ENCODE peak calls at places on chromosomes 3 and 15, in eight cellular contexts. One of them, this sample, is unnamed.

GRCh38 chr15:81642451-81642990 is 268.5 kb upstream of the TMC3 start:
- DNase-seq in A549: no peak
- DNase-seq in ovary: no peak
- DNase-seq in IMR-90: peak; percentile 97
- DNase-seq in K562: no peak
- DNase-seq in breast epithelium: no peak
- DNase-seq in stomach: no peak
- DNase-seq in testis: no peak
- DNase-seq in this sample: no peak

GRCh38 chr3:24601500-24601899 is 106.8 kb upstream of the THRB start:
- DNase-seq in A549: no peak
- DNase-seq in ovary: no peak
- DNase-seq in IMR-90: no peak
- DNase-seq in K562: no peak
- DNase-seq in breast epithelium: no peak
- DNase-seq in stomach: no peak
- DNase-seq in testis: no peak
- DNase-seq in this sample: no peak

GRCh38 chr3:155766206-155766605 is 21.3 kb upstream of the PLCH1 start:
- DNase-seq in A549: no peak
- DNase-seq in ovary: no peak
- DNase-seq in IMR-90: peak; percentile 73
- DNase-seq in K562: no peak
- DNase-seq in breast epithelium: no peak
- DNase-seq in stomach: no peak
- DNase-seq in testis: no peak
- DNase-seq in this sample: no peak

GRCh38 chr3:29280675-29281264 is at the start of gene RBMS3:
- DNase-seq in A549: peak; percentile 70
- DNase-seq in ovary: peak; percentile 90
- DNase-seq in IMR-90: peak; percentile 97
- DNase-seq in K562: no peak
- DNase-seq in breast epithelium: peak; percentile 86
- DNase-seq in stomach: peak; percentile 58
- DNase-seq in testis: peak; percentile 91
- DNase-seq in this sample: peak; percentile 47

GRCh38 chr3:23713641-23714040 is 92.1 kb upstream of the UBE2E1 start:
- DNase-seq in A549: no peak
- DNase-seq in ovary: no peak
- DNase-seq in IMR-90: peak; percentile 51
- DNase-seq in K562: no peak
- DNase-seq in breast epithelium: no peak
- DNase-seq in stomach: no peak
- DNase-seq in testis: no peak
- DNase-seq in this sample: no peak

GRCh38 chr3:171865191-171865865 is 22.2 kb downstream of the TMEM212 start:
- DNase-seq in A549: no peak
- DNase-seq in ovary: no peak
- DNase-seq in IMR-90: no peak
- DNase-seq in K562: no peak
- DNase-seq in breast epithelium: no peak
- DNase-seq in stomach: no peak
- DNase-seq in testis: no peak
- DNase-seq in this sample: no peak

GRCh38 chr3:177427096-177427495 is 229.8 kb upstream of the TBL1XR1 start:
- DNase-seq in A549: no peak
- DNase-seq in ovary: no peak
- DNase-seq in IMR-90: no peak
- DNase-seq in K562: peak; percentile 21
- DNase-seq in breast epithelium: no peak
- DNase-seq in stomach: no peak
- DNase-seq in testis: no peak
- DNase-seq in this sample: no peak

GRCh38 chr15:89197503-89197971 is 23.8 kb downstream of the RLBP1 start:
- DNase-seq in A549: no peak
- DNase-seq in ovary: no peak
- DNase-seq in IMR-90: no peak
- DNase-seq in K562: no peak
- DNase-seq in breast epithelium: peak; percentile 86
- DNase-seq in stomach: no peak
- DNase-seq in testis: peak; percentile 55
- DNase-seq in this sample: peak; percentile 82

GRCh38 chr15:50633653-50634052 is 52.9 kb downstream of the TRPM7 start:
- DNase-seq in A549: no peak
- DNase-seq in ovary: no peak
- DNase-seq in IMR-90: peak; percentile 25
- DNase-seq in K562: no peak
- DNase-seq in breast epithelium: no peak
- DNase-seq in stomach: no peak
- DNase-seq in testis: no peak
- DNase-seq in this sample: no peak

GRCh38 chr3:127542441-127542952 is 48.0 kb downstream of the TPRA1 start:
- DNase-seq in A549: no peak
- DNase-seq in ovary: no peak
- DNase-seq in IMR-90: no peak
- DNase-seq in K562: no peak
- DNase-seq in breast epithelium: no peak
- DNase-seq in stomach: peak; percentile 96
- DNase-seq in testis: no peak
- DNase-seq in this sample: peak; percentile 69

DNA sequence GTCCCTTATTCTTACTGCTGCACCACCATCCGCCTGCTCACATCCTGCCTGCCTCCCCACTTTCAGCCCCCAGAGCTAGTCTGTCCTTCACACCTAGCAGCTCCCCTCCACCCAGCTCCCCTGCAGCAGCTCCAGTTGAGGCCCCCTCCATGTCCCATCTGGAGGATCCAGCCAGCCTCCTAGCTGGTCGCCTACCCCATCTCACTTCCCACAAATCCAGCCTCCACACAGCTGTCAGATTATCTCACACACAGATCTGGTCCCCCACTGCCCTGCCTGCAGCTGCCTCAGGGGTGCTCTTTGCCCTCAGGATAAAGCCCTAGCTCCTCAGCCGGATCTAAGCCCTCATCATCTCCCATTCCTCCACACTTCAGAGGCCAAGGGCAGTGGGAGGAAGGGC is 8.8 kb upstream of the SEMA7A start:
- DNase-seq in A549: no peak
- DNase-seq in ovary: no peak
- DNase-seq in IMR-90: no peak
- DNase-seq in K562: no peak
- DNase-seq in breast epithelium: no peak
- DNase-seq in stomach: no peak
- DNase-seq in testis: no peak
- DNase-seq in this sample: no peak
- H3K27ac ChIP-seq in A549: no peak overlapping the region
- H3K27ac ChIP-seq in ovary: no peak overlapping the region
- H3K27ac ChIP-seq in IMR-90: no peak overlapping the region
- H3K27ac ChIP-seq in K562: no peak overlapping the region
- H3K27ac ChIP-seq in breast epithelium: no peak overlapping the region
- H3K27ac ChIP-seq in stomach: no peak overlapping the region
- H3K27ac ChIP-seq in testis: no peak overlapping the region
- H3K27ac ChIP-seq in this sample: no peak overlapping the region

GRCh38 chr3:32401541-32402052 is 9.9 kb downstream of the CMTM7 start:
- DNase-seq in A549: peak; percentile 52
- DNase-seq in ovary: peak; percentile 79
- DNase-seq in IMR-90: peak; percentile 70
- DNase-seq in K562: no peak
- DNase-seq in breast epithelium: peak; percentile 72
- DNase-seq in stomach: peak; percentile 74
- DNase-seq in testis: peak; percentile 87
- DNase-seq in this sample: peak; percentile 77
- H3K4me1 ChIP-seq in A549: peaks cover 14% of the 10 kb centered on the region
- H3K4me1 ChIP-seq in ovary: peaks cover 3% of the 10 kb centered on the region
- H3K4me1 ChIP-seq in IMR-90: peaks cover 5% of the 10 kb centered on the region
- H3K4me1 ChIP-seq in K562: no peaks in the 10 kb centered on the region
- H3K4me1 ChIP-seq in breast epithelium: peaks cover 28% of the 10 kb centered on the region
- H3K4me1 ChIP-seq in stomach: peaks cover 86% of the 10 kb centered on the region
- H3K4me1 ChIP-seq in testis: peaks cover 8% of the 10 kb centered on the region
- H3K4me1 ChIP-seq in this sample: peaks cover 66% of the 10 kb centered on the region

DNA sequence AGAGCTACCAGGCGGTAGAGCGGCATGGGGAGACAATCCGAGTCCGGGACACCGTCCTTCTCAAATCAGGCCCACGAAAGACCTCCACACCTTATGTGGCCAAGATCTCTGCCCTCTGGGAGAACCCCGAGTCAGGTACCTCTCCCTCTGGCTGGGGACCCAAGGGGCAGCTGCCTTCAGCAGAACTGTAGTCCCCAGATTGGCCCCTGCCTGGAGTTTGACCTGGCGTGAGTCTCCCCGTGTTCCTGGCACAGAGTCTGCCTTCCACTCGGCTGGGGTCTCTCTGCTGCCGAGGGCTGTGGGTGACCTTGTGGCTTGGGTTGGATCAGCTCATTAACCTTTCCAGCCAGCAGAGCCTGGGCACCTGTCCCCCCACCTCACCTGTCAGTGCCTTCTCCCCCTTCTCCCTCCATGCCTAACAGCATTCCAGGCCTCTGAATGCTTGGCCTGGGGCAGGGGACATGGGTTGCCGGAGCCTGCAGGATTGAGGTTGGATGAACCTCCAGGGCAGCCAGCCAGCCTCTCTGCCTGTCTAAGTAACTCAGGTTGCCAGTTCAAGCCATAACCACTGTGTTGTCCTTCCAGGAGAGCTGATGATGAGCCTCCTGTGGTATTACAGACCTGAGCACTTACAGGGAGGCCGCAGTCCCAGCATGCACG is 6.8 kb upstream of the CHST14 start:
- DNase-seq in A549: no peak
- DNase-seq in ovary: no peak
- DNase-seq in IMR-90: no peak
- DNase-seq in K562: no peak
- DNase-seq in breast epithelium: no peak
- DNase-seq in stomach: no peak
- DNase-seq in testis: no peak
- DNase-seq in this sample: no peak
- TF ChIP-seq POLR2A in A549: no peak
- TF ChIP-seq POLR2A in ovary: no peak
- TF ChIP-seq POLR2A in IMR-90: no peak
- TF ChIP-seq POLR2A in K562: no peak
- TF ChIP-seq POLR2A in breast epithelium: no peak
- TF ChIP-seq POLR2A in stomach: no peak
- TF ChIP-seq POLR2A in testis: no peak
- TF ChIP-seq POLR2A in this sample: no peak

GRCh38 chr15:35956066-35956465 is 410.1 kb upstream of the DPH6 start:
- DNase-seq in A549: no peak
- DNase-seq in ovary: no peak
- DNase-seq in IMR-90: no peak
- DNase-seq in K562: no peak
- DNase-seq in breast epithelium: no peak
- DNase-seq in stomach: no peak
- DNase-seq in testis: no peak
- DNase-seq in this sample: no peak
- H3K27ac ChIP-seq in A549: no peak overlapping the region
- H3K27ac ChIP-seq in ovary: no peak overlapping the region
- H3K27ac ChIP-seq in IMR-90: no peak overlapping the region
- H3K27ac ChIP-seq in K562: no peak overlapping the region
- H3K27ac ChIP-seq in breast epithelium: no peak overlapping the region
- H3K27ac ChIP-seq in stomach: no peak overlapping the region
- H3K27ac ChIP-seq in testis: no peak overlapping the region
- H3K27ac ChIP-seq in this sample: no peak overlapping the region

DNA sequence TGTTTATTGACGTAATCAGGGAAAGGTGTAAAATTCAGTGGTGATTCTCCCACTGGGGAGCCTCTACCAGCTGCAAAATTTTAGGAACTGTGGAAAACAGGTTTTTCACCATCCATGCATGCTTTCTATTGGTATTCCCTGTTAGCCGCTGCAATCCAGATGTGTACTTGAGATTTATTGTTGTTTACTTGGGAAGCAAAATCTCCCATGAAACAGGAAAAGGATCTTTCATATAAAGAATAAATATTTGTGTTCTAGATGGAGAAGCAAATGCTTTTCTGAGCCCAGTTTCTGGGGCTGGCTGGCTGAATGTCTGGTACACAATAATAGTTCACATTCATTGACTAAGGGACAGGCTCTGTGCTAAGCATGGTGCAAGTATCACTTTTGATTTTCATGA is 144.6 kb upstream of the RASGRP1 start:
- DNase-seq in A549: no peak
- DNase-seq in ovary: no peak
- DNase-seq in IMR-90: no peak
- DNase-seq in K562: no peak
- DNase-seq in breast epithelium: no peak
- DNase-seq in stomach: no peak
- DNase-seq in testis: no peak
- DNase-seq in this sample: no peak
- H3K4me1 ChIP-seq in A549: peaks cover 8% of the 10 kb centered on the region
- H3K4me1 ChIP-seq in ovary: no peaks in the 10 kb centered on the region
- H3K4me1 ChIP-seq in IMR-90: peaks cover 8% of the 10 kb centered on the region
- H3K4me1 ChIP-seq in K562: no peaks in the 10 kb centered on the region
- H3K4me1 ChIP-seq in breast epithelium: no peaks in the 10 kb centered on the region
- H3K4me1 ChIP-seq in stomach: no peaks in the 10 kb centered on the region
- H3K4me1 ChIP-seq in testis: no peaks in the 10 kb centered on the region
- H3K4me1 ChIP-seq in this sample: no peaks in the 10 kb centered on the region

GRCh38 chr15:90529369-90530249 is at the start of gene CRTC3:
- DNase-seq in A549: peak; percentile 74
- DNase-seq in ovary: peak; percentile 68
- DNase-seq in IMR-90: peak; percentile 48
- DNase-seq in K562: peak; percentile 64
- DNase-seq in breast epithelium: peak; percentile 20
- DNase-seq in stomach: peak; percentile 50
- DNase-seq in testis: peak; percentile 54
- DNase-seq in this sample: peak; percentile 53
- TF ChIP-seq POLR2A in A549: peak; percentile 82
- TF ChIP-seq POLR2A in ovary: peak; percentile 62
- TF ChIP-seq POLR2A in IMR-90: peak; percentile 66
- TF ChIP-seq POLR2A in K562: peak; percentile 57
- TF ChIP-seq POLR2A in breast epithelium: no peak
- TF ChIP-seq POLR2A in stomach: no peak
- TF ChIP-seq POLR2A in testis: no peak
- TF ChIP-seq POLR2A in this sample: peak; percentile 58

GRCh38 chr15:31486906-31487695 is 160.5 kb downstream of the KLF13 start:
- DNase-seq in A549: no peak
- DNase-seq in ovary: no peak
- DNase-seq in IMR-90: no peak
- DNase-seq in K562: no peak
- DNase-seq in breast epithelium: no peak
- DNase-seq in stomach: peak; percentile 24
- DNase-seq in testis: peak; percentile 14
- DNase-seq in this sample: no peak
- H3K27ac ChIP-seq in A549: no peak overlapping the region
- H3K27ac ChIP-seq in ovary: no peak overlapping the region
- H3K27ac ChIP-seq in IMR-90: no peak overlapping the region
- H3K27ac ChIP-seq in K562: no peak overlapping the region
- H3K27ac ChIP-seq in breast epithelium: no peak overlapping the region
- H3K27ac ChIP-seq in stomach: no peak overlapping the region
- H3K27ac ChIP-seq in testis: peak overlapping the region; percentile 32
- H3K27ac ChIP-seq in this sample: no peak overlapping the region

GRCh38 chr3:151256761-151257160 is 21.6 kb downstream of the P2RY14 start:
- DNase-seq in A549: no peak
- DNase-seq in ovary: no peak
- DNase-seq in IMR-90: no peak
- DNase-seq in K562: no peak
- DNase-seq in breast epithelium: no peak
- DNase-seq in stomach: no peak
- DNase-seq in testis: no peak
- DNase-seq in this sample: no peak
- H3K4me1 ChIP-seq in A549: no peaks in the 10 kb centered on the region
- H3K4me1 ChIP-seq in ovary: no peaks in the 10 kb centered on the region
- H3K4me1 ChIP-seq in IMR-90: peaks cover 5% of the 10 kb centered on the region
- H3K4me1 ChIP-seq in K562: no peaks in the 10 kb centered on the region
- H3K4me1 ChIP-seq in breast epithelium: no peaks in the 10 kb centered on the region
- H3K4me1 ChIP-seq in stomach: peaks cover 75% of the 10 kb centered on the region
- H3K4me1 ChIP-seq in testis: no peaks in the 10 kb centered on the region
- H3K4me1 ChIP-seq in this sample: peaks cover 20% of the 10 kb centered on the region

GRCh38 chr3:187902938-187903337 is 157.7 kb upstream of the BCL6 start:
- DNase-seq in A549: no peak
- DNase-seq in ovary: no peak
- DNase-seq in IMR-90: peak; percentile 13
- DNase-seq in K562: no peak
- DNase-seq in breast epithelium: no peak
- DNase-seq in stomach: no peak
- DNase-seq in testis: no peak
- DNase-seq in this sample: no peak
- TF ChIP-seq POLR2A in A549: no peak
- TF ChIP-seq POLR2A in ovary: no peak
- TF ChIP-seq POLR2A in IMR-90: no peak
- TF ChIP-seq POLR2A in K562: no peak
- TF ChIP-seq POLR2A in breast epithelium: no peak
- TF ChIP-seq POLR2A in stomach: no peak
- TF ChIP-seq POLR2A in testis: no peak
- TF ChIP-seq POLR2A in this sample: no peak